ENCODE peak calls at places on chromosomes 6 and 20, in six cellular contexts. One of them, this sample, is unnamed.
A peak's percentile ranks its signal among the peaks of the same experiment; 100 is the strongest.

GRCh38 chr6:128857806-128858205 is 25.1 kb upstream of the LAMA2 start:
- DNase-seq in iPS DF 6.9: no peak
- DNase-seq in mesendoderm: no peak
- DNase-seq in OCI-LY7: no peak
- DNase-seq in heart right ventricle: no peak
- DNase-seq in foreskin keratinocyte: no peak
- DNase-seq in this sample: no peak

GRCh38 chr6:26454641-26455040 is 3.1 kb upstream of the BTN2A1 start:
- DNase-seq in iPS DF 6.9: no peak
- DNase-seq in mesendoderm: no peak
- DNase-seq in OCI-LY7: no peak
- DNase-seq in heart right ventricle: no peak
- DNase-seq in foreskin keratinocyte: no peak
- DNase-seq in this sample: no peak

GRCh38 chr20:44120676-44121425 is 66.1 kb downstream of the JPH2 start:
- DNase-seq in iPS DF 6.9: no peak
- DNase-seq in mesendoderm: no peak
- DNase-seq in OCI-LY7: no peak
- DNase-seq in heart right ventricle: no peak
- DNase-seq in foreskin keratinocyte: no peak
- DNase-seq in this sample: no peak

GRCh38 chr20:38601216-38602184 is at the start of gene ARHGAP40:
- DNase-seq in iPS DF 6.9: no peak
- DNase-seq in mesendoderm: peak; percentile 78
- DNase-seq in OCI-LY7: no peak
- DNase-seq in heart right ventricle: no peak
- DNase-seq in foreskin keratinocyte: no peak
- DNase-seq in this sample: peak; percentile 51

GRCh38 chr6:131948221-131948661 is 2.9 kb downstream of the CCN2 start:
- DNase-seq in iPS DF 6.9: no peak
- DNase-seq in mesendoderm: peak; percentile 37
- DNase-seq in OCI-LY7: no peak
- DNase-seq in heart right ventricle: no peak
- DNase-seq in foreskin keratinocyte: no peak
- DNase-seq in this sample: no peak

GRCh38 chr6:1792989-1793388 is 183.3 kb downstream of the FOXC1 start:
- DNase-seq in iPS DF 6.9: no peak
- DNase-seq in mesendoderm: peak; percentile 73
- DNase-seq in OCI-LY7: peak; percentile 48
- DNase-seq in heart right ventricle: no peak
- DNase-seq in foreskin keratinocyte: no peak
- DNase-seq in this sample: peak; percentile 42

GRCh38 chr6:146890172-146890571 is 291.4 kb downstream of the ADGB start:
- DNase-seq in iPS DF 6.9: no peak
- DNase-seq in mesendoderm: no peak
- DNase-seq in OCI-LY7: no peak
- DNase-seq in heart right ventricle: no peak
- DNase-seq in foreskin keratinocyte: no peak
- DNase-seq in this sample: no peak

GRCh38 chr6:52611833-52612232 is 35.0 kb upstream of the TRAM2 start:
- DNase-seq in iPS DF 6.9: no peak
- DNase-seq in mesendoderm: peak; percentile 22
- DNase-seq in OCI-LY7: no peak
- DNase-seq in heart right ventricle: no peak
- DNase-seq in foreskin keratinocyte: no peak
- DNase-seq in this sample: no peak

GRCh38 chr6:70834520-70834919 is 122.3 kb downstream of the B3GAT2 start:
- DNase-seq in iPS DF 6.9: no peak
- DNase-seq in mesendoderm: no peak
- DNase-seq in OCI-LY7: no peak
- DNase-seq in heart right ventricle: no peak
- DNase-seq in foreskin keratinocyte: no peak
- DNase-seq in this sample: no peak

GRCh38 chr20:1267809-1268374 is 1.8 kb downstream of the SNPH start:
- DNase-seq in iPS DF 6.9: no peak
- DNase-seq in mesendoderm: peak; percentile 18
- DNase-seq in OCI-LY7: no peak
- DNase-seq in heart right ventricle: no peak
- DNase-seq in foreskin keratinocyte: no peak
- DNase-seq in this sample: no peak

GRCh38 chr6:4133941-4134838 is 1.2 kb downstream of the ECI2 start:
- DNase-seq in iPS DF 6.9: no peak
- DNase-seq in mesendoderm: peak; percentile 36
- DNase-seq in OCI-LY7: peak; percentile 43
- DNase-seq in heart right ventricle: peak; percentile 19
- DNase-seq in foreskin keratinocyte: no peak
- DNase-seq in this sample: peak; percentile 39

GRCh38 chr6:21666200-21666671 is 72.7 kb downstream of the SOX4 start:
- DNase-seq in iPS DF 6.9: peak; percentile 39
- DNase-seq in mesendoderm: peak; percentile 88
- DNase-seq in OCI-LY7: no peak
- DNase-seq in heart right ventricle: peak; percentile 18
- DNase-seq in foreskin keratinocyte: no peak
- DNase-seq in this sample: peak; percentile 91

GRCh38 chr20:53897884-53898557 is 172.4 kb downstream of the BCAS1 start:
- DNase-seq in iPS DF 6.9: no peak
- DNase-seq in mesendoderm: peak; percentile 75
- DNase-seq in OCI-LY7: no peak
- DNase-seq in heart right ventricle: peak; percentile 41
- DNase-seq in foreskin keratinocyte: no peak
- DNase-seq in this sample: peak; percentile 62

GRCh38 chr6:149922642-149923326 is at the start of gene RAET1G:
- DNase-seq in iPS DF 6.9: peak; percentile 82
- DNase-seq in mesendoderm: peak; percentile 91
- DNase-seq in OCI-LY7: peak; percentile 70
- DNase-seq in heart right ventricle: peak; percentile 93
- DNase-seq in foreskin keratinocyte: peak; percentile 79
- DNase-seq in this sample: peak; percentile 94

GRCh38 chr6:11491998-11492397 is 45.6 kb upstream of the TMEM170B start:
- DNase-seq in iPS DF 6.9: no peak
- DNase-seq in mesendoderm: no peak
- DNase-seq in OCI-LY7: peak; percentile 24
- DNase-seq in heart right ventricle: no peak
- DNase-seq in foreskin keratinocyte: no peak
- DNase-seq in this sample: no peak

GRCh38 chr6:76885861-76886301 is 577.4 kb downstream of the HTR1B start:
- DNase-seq in iPS DF 6.9: no peak
- DNase-seq in mesendoderm: no peak
- DNase-seq in OCI-LY7: no peak
- DNase-seq in heart right ventricle: no peak
- DNase-seq in foreskin keratinocyte: peak; percentile 17
- DNase-seq in this sample: no peak

GRCh38 chr6:138664740-138665139 is 108.8 kb upstream of the CCDC28A start:
- DNase-seq in iPS DF 6.9: no peak
- DNase-seq in mesendoderm: no peak
- DNase-seq in OCI-LY7: no peak
- DNase-seq in heart right ventricle: no peak
- DNase-seq in foreskin keratinocyte: no peak
- DNase-seq in this sample: no peak

GRCh38 chr6:122996797-122997520 is 924 bp downstream of the CLVS2 start:
- DNase-seq in iPS DF 6.9: no peak
- DNase-seq in mesendoderm: no peak
- DNase-seq in OCI-LY7: no peak
- DNase-seq in heart right ventricle: no peak
- DNase-seq in foreskin keratinocyte: no peak
- DNase-seq in this sample: peak; percentile 9

GRCh38 chr6:155561262-155561970 is 105.8 kb upstream of the NOX3 start:
- DNase-seq in iPS DF 6.9: no peak
- DNase-seq in mesendoderm: no peak
- DNase-seq in OCI-LY7: no peak
- DNase-seq in heart right ventricle: no peak
- DNase-seq in foreskin keratinocyte: no peak
- DNase-seq in this sample: no peak

GRCh38 chr6:170114956-170115855 is 175.7 kb downstream of the DLL1 start:
- DNase-seq in iPS DF 6.9: no peak
- DNase-seq in mesendoderm: peak; percentile 10
- DNase-seq in OCI-LY7: no peak
- DNase-seq in heart right ventricle: peak; percentile 4
- DNase-seq in foreskin keratinocyte: no peak
- DNase-seq in this sample: no peak

GRCh38 chr6:32794510-32794909 is 22.3 kb downstream of the HLA-DOB start:
- DNase-seq in iPS DF 6.9: no peak
- DNase-seq in mesendoderm: no peak
- DNase-seq in OCI-LY7: no peak
- DNase-seq in heart right ventricle: no peak
- DNase-seq in foreskin keratinocyte: no peak
- DNase-seq in this sample: no peak

GRCh38 chr6:40480678-40481077 is 106.5 kb downstream of the LRFN2 start:
- DNase-seq in iPS DF 6.9: no peak
- DNase-seq in mesendoderm: no peak
- DNase-seq in OCI-LY7: no peak
- DNase-seq in heart right ventricle: no peak
- DNase-seq in foreskin keratinocyte: no peak
- DNase-seq in this sample: no peak
- H3K4me1 ChIP-seq in iPS DF 6.9: peaks cover 5% of the 10 kb centered on the region
- H3K4me1 ChIP-seq in mesendoderm: peaks cover 5% of the 10 kb centered on the region
- H3K4me1 ChIP-seq in OCI-LY7: no peaks in the 10 kb centered on the region
- H3K4me1 ChIP-seq in heart right ventricle: no peaks in the 10 kb centered on the region
- H3K4me1 ChIP-seq in foreskin keratinocyte: no peaks in the 10 kb centered on the region
- H3K4me1 ChIP-seq in this sample: peaks cover 3% of the 10 kb centered on the region

DNA sequence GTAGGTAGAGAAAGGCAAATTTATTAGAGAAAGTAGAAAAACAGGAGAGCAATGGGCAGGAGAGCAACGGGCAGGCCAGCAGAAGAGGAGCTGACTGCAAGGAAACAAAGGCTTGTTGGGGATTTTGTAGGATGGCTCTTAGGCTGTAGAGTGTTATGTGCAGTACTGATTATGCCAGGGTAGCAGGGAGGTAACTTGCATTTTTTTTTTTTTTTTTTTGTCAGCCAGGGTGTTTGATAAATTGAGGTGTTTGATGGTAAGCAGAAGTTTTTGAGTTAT is 36.2 kb upstream of the IER3 start:
- DNase-seq in iPS DF 6.9: no peak
- DNase-seq in mesendoderm: no peak
- DNase-seq in OCI-LY7: no peak
- DNase-seq in heart right ventricle: no peak
- DNase-seq in foreskin keratinocyte: no peak
- DNase-seq in this sample: no peak
- H3K4me1 ChIP-seq in iPS DF 6.9: no peaks in the 10 kb centered on the region
- H3K4me1 ChIP-seq in mesendoderm: peaks cover 4% of the 10 kb centered on the region
- H3K4me1 ChIP-seq in OCI-LY7: no peaks in the 10 kb centered on the region
- H3K4me1 ChIP-seq in heart right ventricle: peaks cover 43% of the 10 kb centered on the region
- H3K4me1 ChIP-seq in foreskin keratinocyte: peaks cover 36% of the 10 kb centered on the region
- H3K4me1 ChIP-seq in this sample: peaks cover 4% of the 10 kb centered on the region

DNA sequence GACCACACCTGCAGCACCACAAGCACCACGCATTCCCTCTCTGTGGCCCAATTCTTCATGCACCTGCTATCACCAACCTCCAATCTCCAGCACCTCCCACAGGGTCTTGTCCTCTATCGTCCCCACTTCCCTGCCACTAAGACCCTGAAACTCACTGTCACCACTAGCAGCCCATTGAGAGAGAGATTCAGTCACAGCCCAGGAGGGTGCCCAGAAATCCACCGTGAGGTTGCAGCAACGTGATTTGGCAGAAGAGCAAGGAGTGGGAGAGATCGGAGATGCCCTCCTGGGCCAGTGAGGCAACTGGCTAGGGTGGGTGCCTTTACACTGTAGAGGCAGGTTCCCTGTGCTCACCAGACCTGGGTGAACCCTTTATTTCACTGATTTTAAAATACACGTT is 90.1 kb downstream of the ANKRD60 start:
- DNase-seq in iPS DF 6.9: no peak
- DNase-seq in mesendoderm: no peak
- DNase-seq in OCI-LY7: no peak
- DNase-seq in heart right ventricle: no peak
- DNase-seq in foreskin keratinocyte: no peak
- DNase-seq in this sample: no peak
- H3K4me1 ChIP-seq in iPS DF 6.9: no peaks in the 10 kb centered on the region
- H3K4me1 ChIP-seq in mesendoderm: no peaks in the 10 kb centered on the region
- H3K4me1 ChIP-seq in OCI-LY7: no peaks in the 10 kb centered on the region
- H3K4me1 ChIP-seq in heart right ventricle: no peaks in the 10 kb centered on the region
- H3K4me1 ChIP-seq in foreskin keratinocyte: no peaks in the 10 kb centered on the region
- H3K4me1 ChIP-seq in this sample: no peaks in the 10 kb centered on the region

DNA sequence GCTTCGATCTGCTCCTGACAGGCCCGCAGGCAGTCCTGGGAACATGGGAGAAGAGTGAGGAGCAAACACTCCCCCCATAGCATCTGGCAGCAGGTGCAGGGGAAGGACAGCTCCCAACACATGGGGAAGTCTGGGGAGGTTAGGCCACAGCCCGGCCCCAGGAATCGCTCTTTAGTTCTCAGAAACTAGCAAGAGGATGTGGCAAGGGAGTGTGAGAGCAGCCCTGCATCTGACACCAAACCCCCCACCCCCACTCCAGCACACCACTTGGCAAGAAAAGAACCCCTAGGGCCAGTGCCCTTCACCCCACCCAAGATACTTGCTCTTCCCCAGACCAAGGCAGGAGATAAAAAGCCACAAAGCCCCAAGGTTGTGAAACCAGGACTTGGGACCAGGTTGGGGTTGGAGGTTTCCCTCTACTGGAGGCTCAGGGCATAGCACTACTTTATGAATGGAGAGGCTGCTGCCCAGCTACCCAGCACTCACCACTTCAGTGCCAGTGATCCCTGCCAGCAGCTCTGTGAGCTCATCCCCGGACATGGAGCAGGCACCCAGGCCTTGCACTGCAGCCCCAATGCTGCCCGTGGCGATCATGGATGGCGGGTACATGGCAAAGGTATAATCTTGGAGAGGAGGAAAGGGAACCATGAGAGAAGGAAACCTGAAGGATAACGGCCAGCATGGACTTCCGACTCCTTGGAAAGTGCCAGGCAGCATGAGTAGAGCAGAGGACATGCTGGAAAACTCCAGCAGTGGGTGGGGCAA is 5.4 kb downstream of the CCND3 start:
- DNase-seq in iPS DF 6.9: no peak
- DNase-seq in mesendoderm: peak; percentile 89
- DNase-seq in OCI-LY7: peak; percentile 81
- DNase-seq in heart right ventricle: peak; percentile 81
- DNase-seq in foreskin keratinocyte: peak; percentile 38
- DNase-seq in this sample: peak; percentile 78
- H3K4me1 ChIP-seq in iPS DF 6.9: peaks cover 11% of the 10 kb centered on the region
- H3K4me1 ChIP-seq in mesendoderm: peaks cover 16% of the 10 kb centered on the region
- H3K4me1 ChIP-seq in OCI-LY7: peaks cover 66% of the 10 kb centered on the region
- H3K4me1 ChIP-seq in heart right ventricle: peaks cover 44% of the 10 kb centered on the region
- H3K4me1 ChIP-seq in foreskin keratinocyte: peaks cover 6% of the 10 kb centered on the region
- H3K4me1 ChIP-seq in this sample: peaks cover 24% of the 10 kb centered on the region

GRCh38 chr6:107707346-107708270 is 116.5 kb downstream of the SCML4 start:
- DNase-seq in iPS DF 6.9: no peak
- DNase-seq in mesendoderm: no peak
- DNase-seq in OCI-LY7: no peak
- DNase-seq in heart right ventricle: no peak
- DNase-seq in foreskin keratinocyte: no peak
- DNase-seq in this sample: no peak
- H3K4me1 ChIP-seq in iPS DF 6.9: peaks cover 3% of the 10 kb centered on the region
- H3K4me1 ChIP-seq in mesendoderm: no peaks in the 10 kb centered on the region
- H3K4me1 ChIP-seq in OCI-LY7: peaks cover 13% of the 10 kb centered on the region
- H3K4me1 ChIP-seq in heart right ventricle: peaks cover 6% of the 10 kb centered on the region
- H3K4me1 ChIP-seq in foreskin keratinocyte: no peaks in the 10 kb centered on the region
- H3K4me1 ChIP-seq in this sample: peaks cover 4% of the 10 kb centered on the region